ENCODE peak calls at places on chromosomes 1 and 21, in seven cellular contexts. A, Z, G, E, K, J and F are unnamed samples.

GRCh38 chr1:9653783-9654517 is 2.4 kb downstream of the PIK3CD start:
- DNase-seq in A (no peak), Z (no peak), G (no peak), E (no peak), K (no peak), J (no peak), F (no peak)

GRCh38 chr1:16072616-16073484 is 601 bp downstream of the FAM131C start:
- DNase-seq in A (peak), Z (no peak), G (peak), E (peak), K (no peak), J (no peak), F (no peak)

GRCh38 chr1:11479375-11479979 is 522 bp downstream of the DISP3 start:
- DNase-seq in A (peak), Z (no peak), G (peak), E (no peak), K (no peak), J (no peak), F (no peak)

GRCh38 chr1:181397841-181398240 is 85.5 kb upstream of the CACNA1E start:
- DNase-seq in A (no peak), Z (no peak), G (no peak), E (no peak), K (no peak), J (no peak), F (peak)

GRCh38 chr21:26495283-26495849 is 77.7 kb downstream of the CYYR1 start:
- DNase-seq in A (no peak), Z (no peak), G (no peak), E (no peak), K (no peak), J (no peak), F (peak)

GRCh38 chr1:26378088-26378878 is 5.7 kb upstream of the ZNF683 start:
- DNase-seq in A (peak), Z (no peak), G (no peak), E (peak), K (no peak), J (no peak), F (peak)

GRCh38 chr1:172356620-172357019 is 63.9 kb upstream of the C1orf105 start:
- DNase-seq in A (peak), Z (no peak), G (no peak), E (peak), K (no peak), J (no peak), F (no peak)

GRCh38 chr1:17196496-17197180 is 8.3 kb upstream of the PADI1 start:
- DNase-seq in A (no peak), Z (no peak), G (no peak), E (no peak), K (no peak), J (peak), F (no peak)

GRCh38 chr1:37513795-37514349 is 694 bp downstream of the MEAF6 start:
- DNase-seq in A (peak), Z (no peak), G (peak), E (peak), K (no peak), J (peak), F (no peak)

GRCh38 chr1:239819075-239819474 is 272.6 kb upstream of the FMN2 start:
- DNase-seq in A (no peak), Z (no peak), G (no peak), E (no peak), K (no peak), J (no peak), F (no peak)

GRCh38 chr1:231600461-231600976 is 26.1 kb upstream of the DISC1 start:
- DNase-seq in A (peak), Z (no peak), G (no peak), E (peak), K (no peak), J (no peak), F (no peak)

GRCh38 chr1:212612251-212612961 is 3.8 kb downstream of the ATF3 start:
- DNase-seq in A (peak), Z (no peak), G (no peak), E (no peak), K (no peak), J (no peak), F (no peak)

GRCh38 chr1:199774433-199775089 is 252.9 kb upstream of the NR5A2 start:
- DNase-seq in A (peak), Z (no peak), G (no peak), E (no peak), K (no peak), J (no peak), F (no peak)

GRCh38 chr1:224253721-224254120 is 70.7 kb downstream of the DEGS1 start:
- DNase-seq in A (peak), Z (no peak), G (no peak), E (no peak), K (no peak), J (no peak), F (no peak)

GRCh38 chr1:110677016-110677415 is 2.3 kb upstream of the KCNA3 start:
- DNase-seq in A (peak), Z (no peak), G (no peak), E (no peak), K (no peak), J (no peak), F (no peak)

GRCh38 chr1:52179073-52179472 is 37.2 kb downstream of the ZFYVE9 start:
- DNase-seq in A (peak), Z (no peak), G (no peak), E (no peak), K (no peak), J (no peak), F (no peak)

GRCh38 chr1:185281245-185281644 is 35.8 kb downstream of the IVNS1ABP start:
- DNase-seq in A (no peak), Z (no peak), G (no peak), E (peak), K (no peak), J (no peak), F (peak)

GRCh38 chr1:199791495-199791894 is 236.0 kb upstream of the NR5A2 start:
- DNase-seq in A (no peak), Z (no peak), G (no peak), E (no peak), K (no peak), J (no peak), F (no peak)

GRCh38 chr1:214476958-214477870 is 74.2 kb downstream of the PTPN14 start:
- DNase-seq in A (peak), Z (no peak), G (peak), E (no peak), K (no peak), J (no peak), F (no peak)

GRCh38 chr1:18386591-18386990 is 94.1 kb upstream of the KLHDC7A start:
- DNase-seq in A (no peak), Z (no peak), G (no peak), E (no peak), K (no peak), J (no peak), F (no peak)

GRCh38 chr21:16358784-16359183 is 629.0 kb downstream of the USP25 start:
- DNase-seq in A (no peak), Z (no peak), G (no peak), E (no peak), K (no peak), J (no peak), F (no peak)

GRCh38 chr1:176102700-176103244 is 104.3 kb downstream of the COP1 start:
- DNase-seq in A (no peak), Z (no peak), G (no peak), E (no peak), K (no peak), J (no peak), F (no peak)

GRCh38 chr21:44000360-44000759 is 11.7 kb upstream of the TRAPPC10 start:
- DNase-seq in A (no peak), Z (peak), G (no peak), E (no peak), K (no peak), J (no peak), F (no peak)

GRCh38 chr1:156004843-156005593 is 15.7 kb downstream of the SSR2 start:
- DNase-seq in A (peak), Z (no peak), G (peak), E (no peak), K (no peak), J (no peak), F (peak)

GRCh38 chr1:156006666-156007376 is 13.9 kb downstream of the SSR2 start:
- DNase-seq in A (no peak), Z (no peak), G (peak), E (no peak), K (no peak), J (no peak), F (no peak)

GRCh38 chr1:156001682-156002171 is 19.0 kb downstream of the SSR2 start:
- DNase-seq in A (no peak), Z (no peak), G (no peak), E (no peak), K (no peak), J (no peak), F (no peak)

GRCh38 chr1:156001021-156001681 is 19.6 kb downstream of the SSR2 start:
- DNase-seq in A (no peak), Z (no peak), G (no peak), E (no peak), K (no peak), J (no peak), F (no peak)

DNA sequence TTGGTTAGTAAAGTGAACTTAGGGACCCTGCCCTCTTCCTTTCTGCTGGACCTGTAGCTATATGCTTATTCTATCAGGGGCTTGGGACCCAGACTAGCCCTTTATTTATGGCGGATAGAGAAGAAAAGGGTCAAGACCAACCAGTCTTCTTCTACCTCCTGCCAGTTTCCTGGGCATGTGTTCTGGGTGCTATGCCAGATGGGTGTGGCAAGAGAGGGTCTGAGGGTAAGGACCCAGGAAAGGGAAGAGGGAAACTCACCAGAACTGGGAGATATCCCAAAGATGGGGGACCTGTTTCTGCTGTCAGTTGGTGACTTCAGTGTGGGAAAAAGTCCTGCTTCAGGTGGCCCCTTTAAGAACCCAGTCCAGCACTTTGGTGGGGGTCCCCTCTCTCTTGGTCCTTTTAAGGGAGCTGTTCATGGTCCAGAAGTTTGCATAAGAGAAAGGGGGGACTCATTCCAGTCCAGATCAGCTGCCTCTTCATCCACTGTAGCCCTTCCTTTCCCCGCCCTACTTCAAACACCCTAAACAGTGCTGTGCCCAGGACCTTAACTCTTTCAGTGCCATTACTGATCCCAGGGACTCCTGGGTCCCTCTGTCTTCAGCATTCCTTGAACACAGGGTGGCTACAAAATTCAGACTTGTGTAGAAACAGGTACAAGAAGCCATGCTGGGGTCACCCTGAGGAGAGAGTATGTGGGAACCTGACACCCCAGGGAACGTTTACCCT is 18.4 kb downstream of the SSR2 start:
- DNase-seq in A (no peak), Z (no peak), G (no peak), E (no peak), K (no peak), J (no peak), F (no peak)
- H3K4me3 ChIP-seq in A (no peak), Z (no peak), G (no peak), E (no peak), K (no peak), J (no peak), F (no peak)

DNA sequence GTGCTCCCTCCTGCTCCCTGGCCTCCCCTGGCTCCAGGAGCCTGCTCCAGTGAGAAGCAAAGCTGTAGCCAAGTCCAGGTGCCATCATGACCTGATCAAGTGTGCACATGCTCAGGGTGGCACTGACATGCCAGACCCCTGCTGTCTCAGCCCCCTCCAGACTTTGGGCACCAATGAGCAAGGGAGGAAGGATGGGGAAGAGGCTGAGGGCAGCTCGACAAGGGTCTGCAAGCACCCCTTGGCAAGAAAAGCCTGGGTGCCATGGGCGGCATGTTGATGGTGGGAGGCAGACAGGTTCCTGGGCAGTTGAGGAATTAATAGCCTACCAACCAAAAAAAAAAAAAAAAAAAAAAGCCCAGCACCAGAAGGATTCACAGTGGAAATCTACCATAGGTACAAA is 942.6 kb upstream of the PRMT6 start:
- DNase-seq in A (no peak), Z (no peak), G (no peak), E (no peak), K (no peak), J (no peak), F (no peak)
- H3K4me3 ChIP-seq in A (no peak), Z (no peak), G (no peak), E (no peak), K (no peak), J (no peak), F (no peak)

GRCh38 chr1:118948351-118948750 is 39.8 kb downstream of the TBX15 start:
- DNase-seq in A (peak), Z (no peak), G (no peak), E (no peak), K (no peak), J (no peak), F (no peak)
- H3K4me3 ChIP-seq in A (no peak), Z (no peak), G (no peak), E (no peak), K (no peak), J (no peak), F (no peak)

GRCh38 chr1:55472784-55473183 is 257.6 kb upstream of the USP24 start:
- DNase-seq in A (peak), Z (no peak), G (no peak), E (no peak), K (no peak), J (no peak), F (no peak)
- H3K4me3 ChIP-seq in A (no peak), Z (no peak), G (no peak), E (no peak), K (no peak), J (no peak), F (no peak)

GRCh38 chr1:25356848-25357247 is 18.7 kb downstream of the TMEM50A start:
- DNase-seq in A (peak), Z (no peak), G (no peak), E (no peak), K (no peak), J (no peak), F (no peak)

GRCh38 chr1:25356441-25356840 is 18.3 kb downstream of the TMEM50A start:
- DNase-seq in A (no peak), Z (no peak), G (no peak), E (no peak), K (no peak), J (no peak), F (no peak)

GRCh38 chr1:25360596-25361581 is 22.8 kb downstream of the TMEM50A start:
- DNase-seq in A (peak), Z (no peak), G (no peak), E (no peak), K (no peak), J (no peak), F (no peak)

GRCh38 chr1:25355841-25356395 is 17.8 kb downstream of the TMEM50A start:
- DNase-seq in A (no peak), Z (no peak), G (no peak), E (no peak), K (no peak), J (no peak), F (no peak)

GRCh38 chr1:25361901-25362300 is 23.8 kb downstream of the TMEM50A start:
- DNase-seq in A (no peak), Z (no peak), G (no peak), E (no peak), K (no peak), J (no peak), F (no peak)
- H3K4me3 ChIP-seq in A (no peak), Z (no peak), G (no peak), E (no peak), K (no peak), J (no peak), F (no peak)